ENCODE peak calls at places on chromosomes 7 and 10, in seven cellular contexts. N is ovary, U is testis, F is esophagus squamous epithelium, M is gastrocnemius medialis, T is H1, L is right lobe of liver. H is an unnamed sample. For H3K4me1, the result is how much of the 10 kb centered on the place peaks cover.

GRCh38 chr7:154183482-154183881 is 131.3 kb downstream of the DPP6 start:
- DNase-seq in N (no peak), U (no peak), F (no peak), M (no peak), T (no peak), L (no peak), H (no peak)

GRCh38 chr7:22586806-22587180 is 86.8 kb upstream of the STEAP1B start:
- DNase-seq in N (no peak), U (no peak), F (no peak), M (no peak), T (no peak), L (no peak), H (no peak)

GRCh38 chr10:79069325-79070090 is 742 bp downstream of the ZMIZ1 start:
- DNase-seq in N (peak), U (peak), F (no peak), M (peak), T (no peak), L (peak), H (peak)

GRCh38 chr10:61757525-61758397 is 95.0 kb downstream of the CABCOCO1 start:
- DNase-seq in N (no peak), U (no peak), F (no peak), M (no peak), T (no peak), L (no peak), H (no peak)

GRCh38 chr10:5589963-5590511 is 65.3 kb downstream of the CALML3 start:
- DNase-seq in N (no peak), U (no peak), F (no peak), M (no peak), T (no peak), L (no peak), H (no peak)

GRCh38 chr7:157072361-157072760 is 61.9 kb upstream of the MNX1 start:
- DNase-seq in N (no peak), U (no peak), F (no peak), M (no peak), T (no peak), L (no peak), H (no peak)

GRCh38 chr7:240887-241421 is 48.6 kb downstream of the FAM20C start:
- DNase-seq in N (no peak), U (no peak), F (no peak), M (no peak), T (no peak), L (no peak), H (no peak)

GRCh38 chr7:116195451-116195850 is 14.9 kb upstream of the TES start:
- DNase-seq in N (no peak), U (no peak), F (no peak), M (no peak), T (no peak), L (no peak), H (no peak)

GRCh38 chr10:61028861-61029361 is 84.9 kb upstream of the RHOBTB1 start:
- DNase-seq in N (no peak), U (no peak), F (no peak), M (no peak), T (no peak), L (no peak), H (no peak)

GRCh38 chr7:127865466-127865865 is 165.8 kb downstream of the LRRC4 start:
- DNase-seq in N (no peak), U (peak), F (no peak), M (no peak), T (no peak), L (no peak), H (no peak)

GRCh38 chr10:94005050-94005449 is 11.3 kb downstream of the PLCE1 start:
- DNase-seq in N (no peak), U (no peak), F (no peak), M (no peak), T (no peak), L (no peak), H (no peak)

GRCh38 chr10:15451137-15452094 is 80.3 kb upstream of the FAM171A1 start:
- DNase-seq in N (no peak), U (no peak), F (no peak), M (no peak), T (no peak), L (no peak), H (no peak)

DNA sequence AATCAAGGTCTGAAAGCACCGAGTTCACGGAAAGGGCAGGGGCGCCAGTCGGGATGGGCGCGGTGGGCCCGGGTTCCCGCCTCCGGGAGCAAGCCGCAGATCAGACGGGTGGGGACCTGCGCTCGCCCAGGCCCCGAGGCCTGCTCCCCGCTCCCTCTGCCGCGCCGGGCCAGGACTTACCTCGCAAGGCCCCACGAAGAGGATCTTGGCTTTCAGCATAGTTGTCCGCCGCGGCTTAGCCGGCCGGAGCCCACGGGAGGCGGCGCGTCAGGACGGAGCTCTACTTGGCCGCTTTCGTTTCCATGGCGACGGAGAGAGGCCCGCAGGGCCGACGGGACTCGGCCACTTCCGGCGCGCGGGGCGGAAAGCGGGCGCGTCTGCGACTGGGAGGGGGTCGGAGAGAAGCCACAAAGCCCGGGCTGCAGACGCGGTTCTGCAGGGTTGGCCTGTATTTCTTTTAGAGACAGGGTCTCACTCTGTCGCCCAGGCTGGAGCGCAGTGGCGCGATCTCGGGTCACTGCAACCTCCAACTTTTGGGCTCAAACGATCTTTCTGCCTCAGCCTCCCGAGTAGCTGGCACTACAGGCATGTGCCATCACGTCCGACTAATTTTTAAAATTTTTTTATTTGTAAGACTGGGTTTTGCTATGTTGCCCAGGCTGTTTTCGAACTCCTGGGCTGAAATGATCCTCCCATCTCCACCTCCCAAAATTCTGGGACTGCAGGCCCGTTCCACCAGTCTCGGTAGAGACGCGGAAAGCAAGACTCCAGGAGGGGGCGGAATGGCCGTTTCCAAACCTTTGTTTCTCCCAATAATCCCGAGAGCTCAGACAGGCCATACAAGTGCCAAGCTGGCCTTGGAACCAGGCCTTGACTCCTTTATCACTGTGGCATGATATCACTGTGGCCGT is at the start of gene IFT22:
- DNase-seq in N (peak), U (peak), F (peak), M (peak), T (no peak), L (peak), H (peak)
- TF ChIP-seq POLR2A in N (no peak), U (no peak), F (no peak), M (peak), T (no peak), L (peak), H (no peak)

DNA sequence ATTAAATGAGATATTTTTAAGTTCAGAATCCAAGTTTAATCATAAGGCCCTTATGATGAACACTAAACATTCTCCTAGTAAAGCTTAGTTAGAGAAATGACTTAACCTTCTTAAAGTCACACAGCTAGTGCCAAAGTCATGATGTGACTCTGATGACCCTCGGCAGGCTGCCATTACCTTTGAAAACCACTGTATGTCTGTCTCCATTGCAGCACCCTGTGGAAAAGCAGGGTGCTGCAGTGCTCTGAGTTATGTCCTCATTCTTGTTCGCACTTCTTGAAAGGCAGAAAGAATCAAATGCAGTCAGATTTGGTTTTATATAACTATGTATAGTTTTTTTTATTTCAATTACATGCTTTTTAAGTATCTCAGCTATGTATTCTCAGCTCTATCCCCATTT is 105.0 kb downstream of the PHTF2 start:
- DNase-seq in N (no peak), U (no peak), F (no peak), M (peak), T (no peak), L (no peak), H (no peak)
- TF ChIP-seq CTCF in N (no peak), U (no peak), F (no peak), M (peak), T (peak), L (no peak), H (no peak)

GRCh38 chr10:34734918-34735317 is 80.2 kb downstream of the PARD3 start:
- DNase-seq in N (no peak), U (no peak), F (no peak), M (no peak), T (no peak), L (no peak), H (no peak)
- H3K4me1 ChIP-seq in N (under half), U (under half), F (under half), M (under half), T (under half), L (half or more), H (under half)

GRCh38 chr7:100888529-100888987 is 957 bp downstream of the UFSP1 start:
- DNase-seq in N (no peak), U (no peak), F (no peak), M (no peak), T (no peak), L (no peak), H (peak)

GRCh38 chr7:100886936-100887185 is 2.7 kb downstream of the UFSP1 start:
- DNase-seq in N (no peak), U (no peak), F (no peak), M (no peak), T (no peak), L (no peak), H (no peak)

GRCh38 chr7:100887955-100888481 is 1.5 kb downstream of the UFSP1 start:
- DNase-seq in N (peak), U (no peak), F (no peak), M (no peak), T (no peak), L (no peak), H (peak)

GRCh38 chr7:100886142-100886935 is 3.2 kb downstream of the UFSP1 start:
- DNase-seq in N (no peak), U (no peak), F (no peak), M (no peak), T (no peak), L (no peak), H (no peak)

GRCh38 chr7:100887186-100887954 is 2.1 kb downstream of the UFSP1 start:
- DNase-seq in N (no peak), U (no peak), F (no peak), M (no peak), T (no peak), L (no peak), H (no peak)
- TF ChIP-seq POLR2A in N (no peak), U (no peak), F (no peak), M (no peak), T (no peak), L (no peak), H (no peak)

GRCh38 chr10:96645191-96645721 is 58.4 kb upstream of the TM9SF3 start:
- DNase-seq in N (no peak), U (no peak), F (no peak), M (peak), T (no peak), L (no peak), H (peak)

GRCh38 chr10:96642530-96642929 is 55.7 kb upstream of the TM9SF3 start:
- DNase-seq in N (no peak), U (no peak), F (no peak), M (no peak), T (no peak), L (no peak), H (no peak)

GRCh38 chr10:96641896-96642295 is 55.1 kb upstream of the TM9SF3 start:
- DNase-seq in N (peak), U (peak), F (no peak), M (no peak), T (no peak), L (no peak), H (no peak)

GRCh38 chr10:96642973-96643372 is 56.2 kb upstream of the TM9SF3 start:
- DNase-seq in N (peak), U (peak), F (peak), M (peak), T (peak), L (peak), H (peak)

DNA sequence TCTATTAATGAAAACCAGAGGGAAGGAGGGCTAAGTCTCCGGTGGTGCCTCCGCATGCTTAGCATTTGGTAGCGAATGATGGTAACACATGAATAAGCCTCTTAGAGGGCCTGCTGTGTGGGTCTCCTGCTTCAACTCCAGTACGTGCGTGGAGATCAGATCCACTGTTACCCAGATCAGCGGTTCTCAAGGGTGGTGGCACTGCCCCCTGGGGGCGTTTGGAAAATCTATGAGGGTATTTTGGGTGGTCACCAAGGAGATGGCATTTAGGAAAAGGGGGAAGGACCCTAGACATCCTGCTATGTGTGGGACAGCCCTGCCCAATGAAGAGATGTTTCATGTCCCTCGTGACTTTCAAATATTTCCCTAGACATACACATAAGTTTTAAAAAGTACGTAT is 57.1 kb upstream of the TM9SF3 start:
- DNase-seq in N (no peak), U (no peak), F (no peak), M (no peak), T (no peak), L (no peak), H (no peak)
- TF ChIP-seq CTCF in N (no peak), U (no peak), F (no peak), M (no peak), T (peak), L (no peak), H (no peak)

GRCh38 chr10:33086100-33086499 is 128.1 kb upstream of the ITGB1 start:
- DNase-seq in N (no peak), U (no peak), F (no peak), M (no peak), T (no peak), L (no peak), H (no peak)

GRCh38 chr10:33085313-33085833 is 127.3 kb upstream of the ITGB1 start:
- DNase-seq in N (no peak), U (no peak), F (no peak), M (no peak), T (no peak), L (no peak), H (no peak)

GRCh38 chr10:33087922-33088321 is 129.9 kb upstream of the ITGB1 start:
- DNase-seq in N (no peak), U (no peak), F (no peak), M (no peak), T (no peak), L (no peak), H (no peak)

GRCh38 chr10:33087142-33087541 is 129.1 kb upstream of the ITGB1 start:
- DNase-seq in N (no peak), U (no peak), F (no peak), M (no peak), T (no peak), L (no peak), H (no peak)

GRCh38 chr10:33084388-33084896 is 126.4 kb upstream of the ITGB1 start:
- DNase-seq in N (no peak), U (no peak), F (no peak), M (no peak), T (no peak), L (no peak), H (no peak)
- H3K4me1 ChIP-seq in N (under half), U (under half), F (under half), M (under half), T (under half), L (under half), H (under half)

H was measured in heart left ventricle.